ENCODE peak calls at places on chromosomes 5 and 9, in four cellular contexts. Y, M, B and Z are unnamed samples.

GRCh38 chr5:79396265-79396664 is 117.7 kb downstream of the HOMER1 start:
- DNase-seq in M (no peak), Y (no peak), B (peak), Z (no peak)

GRCh38 chr5:75681125-75681830 is 36.0 kb downstream of the POC5 start:
- DNase-seq in B (peak), Y (no peak), M (no peak), Z (no peak)

GRCh38 chr5:159017787-159018186 is 81.9 kb downstream of the EBF1 start:
- DNase-seq in M (no peak), Y (no peak), B (peak), Z (no peak)

GRCh38 chr5:10018670-10019069 is 231.0 kb downstream of the ATPSCKMT start:
- DNase-seq in M (peak), Y (no peak), B (peak), Z (peak)

GRCh38 chr9:108784998-108785397 is 70.8 kb downstream of the ACTL7B start:
- DNase-seq in Y (no peak), B (peak), M (no peak), Z (peak)

GRCh38 chr9:119951090-119951489 is 581.9 kb upstream of the BRINP1 start:
- DNase-seq in B (no peak), Y (no peak), M (no peak), Z (peak)

GRCh38 chr5:2219149-2219776 is 336.5 kb upstream of the IRX4 start:
- DNase-seq in Y (no peak), B (no peak), M (no peak), Z (no peak)

GRCh38 chr5:169253071-169253470 is 47.9 kb downstream of the SLIT3 start:
- DNase-seq in B (no peak), Y (no peak), M (no peak), Z (no peak)

GRCh38 chr5:148681157-148682131 is 27.1 kb upstream of the HTR4 start:
- DNase-seq in Y (no peak), M (no peak), B (no peak), Z (no peak)

GRCh38 chr5:1460054-1460682 is 14.9 kb upstream of the SLC6A3 start:
- DNase-seq in B (no peak), Y (no peak), M (no peak), Z (no peak)

GRCh38 chr9:132740526-132741309 is 70.5 kb downstream of the GTF3C4 start:
- DNase-seq in M (no peak), Y (no peak), B (no peak), Z (no peak)

GRCh38 chr9:113398796-113399195 is 2.3 kb downstream of the ALAD start:
- DNase-seq in M (no peak), B (peak), Y (no peak), Z (no peak)

GRCh38 chr9:18360005-18360404 is 113.9 kb upstream of the ADAMTSL1 start:
- DNase-seq in Y (no peak), B (no peak), M (no peak), Z (no peak)

GRCh38 chr5:145236966-145237365 is 598.2 kb downstream of the PRELID2 start:
- DNase-seq in M (no peak), B (peak), Y (no peak), Z (no peak)

GRCh38 chr9:92952861-92953620 is 5.7 kb downstream of the FGD3 start:
- DNase-seq in Y (no peak), M (no peak), B (peak), Z (no peak)

GRCh38 chr9:7089794-7090193 is 332.0 kb downstream of the KDM4C start:
- DNase-seq in M (no peak), B (no peak), Y (no peak), Z (no peak)

GRCh38 chr5:77171141-77171910 is 39.2 kb upstream of the PDE8B start:
- DNase-seq in M (no peak), B (no peak), Y (no peak), Z (no peak)

GRCh38 chr5:16934669-16935068 is 1.4 kb downstream of the MYO10 start:
- DNase-seq in B (peak), M (no peak), Y (no peak), Z (no peak)

GRCh38 chr5:178198706-178199105 is 5.6 kb upstream of the HNRNPAB start:
- DNase-seq in B (no peak), M (no peak), Y (no peak), Z (no peak)

GRCh38 chr9:99465231-99465891 is 243.3 kb downstream of the SEC61B start:
- DNase-seq in Y (no peak), M (no peak), B (no peak), Z (no peak)

GRCh38 chr9:34403554-34404380 is 27.1 kb upstream of the MYORG start:
- DNase-seq in M (peak), Y (peak), B (peak), Z (no peak)

GRCh38 chr5:175579742-175580432 is 78.0 kb upstream of the HRH2 start:
- DNase-seq in B (no peak), Y (no peak), M (no peak), Z (no peak)

GRCh38 chr9:33186457-33187168 is 19.5 kb upstream of the B4GALT1 start:
- DNase-seq in B (peak), Y (no peak), M (no peak), Z (no peak)

GRCh38 chr5:54324651-54325271 is 14.4 kb upstream of the ARL15 start:
- DNase-seq in B (no peak), Y (no peak), M (no peak), Z (no peak)

GRCh38 chr9:130992059-130993032 is 16.6 kb upstream of the LAMC3 start:
- DNase-seq in M (no peak), B (no peak), Y (no peak), Z (no peak)

GRCh38 chr9:37984672-37985611 is 81.0 kb upstream of the SLC25A51 start:
- DNase-seq in B (peak), Y (no peak), M (no peak), Z (no peak)

GRCh38 chr5:65760504-65761275 is 38.7 kb downstream of the NLN start:
- DNase-seq in B (peak), M (no peak), Y (no peak), Z (no peak)

GRCh38 chr5:58281189-58281588 is 178.7 kb downstream of the PLK2 start:
- DNase-seq in B (no peak), Y (no peak), M (no peak), Z (no peak)

DNA sequence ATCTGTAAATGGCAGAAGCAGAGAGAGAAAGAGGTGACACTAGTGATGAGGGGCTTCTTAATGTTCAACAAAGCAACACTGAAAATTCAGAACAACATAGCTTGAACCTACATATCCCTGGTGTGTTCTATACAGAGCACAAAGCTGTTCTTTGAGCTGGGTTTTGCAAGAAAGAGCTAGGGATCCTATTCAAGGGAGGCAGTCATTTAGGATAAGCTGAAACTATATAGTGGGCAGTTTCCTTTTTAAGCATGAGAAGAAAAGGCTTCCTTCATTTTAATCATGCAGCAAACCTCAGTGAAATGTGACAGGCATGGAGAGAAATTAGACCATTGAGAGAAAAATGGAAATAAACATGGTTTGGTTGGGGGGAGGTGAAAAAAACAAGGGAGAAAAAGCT is 45.6 kb upstream of the RAI14 start:
- DNase-seq in B (no peak), Y (no peak), M (no peak), Z (no peak)
- TF ChIP-seq CTCF in B (no peak), Y (no peak), M (no peak), Z (no peak)

DNA sequence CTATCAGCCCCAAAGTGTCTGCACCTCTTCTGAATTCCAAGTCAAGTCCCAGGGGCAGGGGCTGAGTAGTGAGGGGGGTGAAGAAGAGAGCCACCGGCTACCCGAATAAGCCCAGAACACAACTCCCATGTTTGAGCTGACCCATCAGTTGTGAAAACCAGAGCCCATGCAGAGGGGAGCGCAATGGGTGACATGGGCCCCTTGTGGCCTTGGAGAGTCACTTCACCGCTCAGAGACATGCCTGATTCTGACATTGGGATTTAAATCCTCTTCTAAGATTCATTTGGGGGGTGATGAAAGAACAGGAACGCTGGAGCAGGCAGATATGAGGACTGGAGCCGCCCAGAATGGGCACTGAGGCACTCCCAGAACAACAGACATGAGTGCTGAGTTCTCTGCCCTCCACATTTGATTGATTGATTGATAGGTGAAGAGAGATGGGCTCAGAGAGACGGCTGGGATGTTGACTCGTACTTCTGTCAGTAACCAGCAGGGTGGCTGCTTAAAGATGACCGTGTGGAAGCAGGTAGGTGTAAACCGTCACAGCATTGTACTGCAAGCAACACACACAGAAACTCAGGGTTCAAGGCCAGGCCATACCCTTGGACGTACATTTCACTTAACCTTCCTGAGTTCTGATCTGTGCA is 74.3 kb downstream of the GPR21 start:
- DNase-seq in Y (no peak), M (no peak), B (no peak), Z (no peak)
- TF ChIP-seq CTCF in Y (no peak), M (no peak), B (no peak), Z (no peak)

GRCh38 chr5:127367029-127367428 is 76.4 kb downstream of the MEGF10 start:
- DNase-seq in M (no peak), Y (no peak), B (no peak), Z (no peak)
- TF ChIP-seq CTCF in M (no peak), Y (no peak), B (no peak), Z (no peak)

GRCh38 chr5:42949348-42950090 is 90.6 kb downstream of the ANXA2R start:
- DNase-seq in B (peak), Y (no peak), M (no peak), Z (no peak)
- TF ChIP-seq CTCF in B (peak), Y (no peak), M (peak), Z (peak)

GRCh38 chr5:383066-383465 is 59.9 kb upstream of the EXOC3 start:
- DNase-seq in M (no peak), Y (no peak), B (no peak), Z (no peak)

GRCh38 chr5:378301-378891 is 56.9 kb downstream of the AHRR start:
- DNase-seq in B (peak), Y (no peak), M (no peak), Z (no peak)

GRCh38 chr5:383621-384020 is 59.4 kb upstream of the EXOC3 start:
- DNase-seq in Y (no peak), M (no peak), B (no peak), Z (no peak)

GRCh38 chr5:378976-379742 is 57.6 kb downstream of the AHRR start:
- DNase-seq in M (no peak), Y (no peak), B (peak), Z (no peak)

DNA sequence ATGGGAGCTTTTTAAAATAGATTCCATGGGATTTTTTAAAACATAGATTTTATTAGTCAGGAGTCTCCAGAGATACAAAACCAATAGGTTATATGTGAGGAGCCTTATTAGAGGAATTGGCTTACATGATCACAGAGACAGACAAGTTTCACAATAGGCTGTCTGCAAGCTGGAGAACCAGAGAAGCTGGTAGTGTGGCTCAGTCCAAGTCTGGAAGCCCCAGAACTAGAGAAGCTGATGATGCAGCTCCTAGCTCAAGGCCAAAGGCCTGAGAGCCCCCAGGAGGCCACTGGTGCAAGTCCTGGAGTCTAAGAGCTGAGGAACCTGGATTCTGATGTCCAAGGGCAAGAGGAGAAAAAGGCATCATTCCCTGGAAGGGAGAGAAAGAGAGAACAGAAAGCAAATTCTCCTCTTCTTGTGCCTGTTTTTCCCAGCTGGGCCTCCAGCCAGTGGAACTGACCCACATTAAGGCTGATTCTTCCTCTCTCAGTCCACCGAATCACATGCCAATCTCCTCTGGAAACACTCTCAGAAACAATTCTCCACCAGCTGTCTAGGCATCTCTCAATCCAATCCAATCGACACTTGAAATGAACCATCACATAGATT is 59.3 kb downstream of the AHRR start:
- DNase-seq in M (no peak), Y (no peak), B (peak), Z (no peak)
- TF ChIP-seq CTCF in M (no peak), Y (no peak), B (no peak), Z (no peak)